ENCODE peak calls at places on chromosomes 4 and X, in four cellular contexts. P, W, R and V are unnamed samples.

GRCh38 chr4:76504613-76505465 is 69.8 kb downstream of the SHROOM3 start:
- DNase-seq in R (peak), W (peak), P (no peak), V (peak)

GRCh38 chrX:39840141-39841126 is 257.3 kb downstream of the BCOR start:
- DNase-seq in W (no peak), P (no peak), R (no peak), V (no peak)

GRCh38 chrX:10011991-10012390 is 44.8 kb downstream of the CLDN34 start:
- DNase-seq in P (no peak), W (no peak), R (no peak), V (no peak)

GRCh38 chr4:54566608-54567007 is 91.1 kb upstream of the KIT start:
- DNase-seq in R (no peak), P (peak), W (no peak), V (no peak)

GRCh38 chrX:120244735-120245498 is 5.7 kb upstream of the ZBTB33 start:
- DNase-seq in R (peak), P (peak), W (peak), V (peak)

GRCh38 chrX:15399901-15400500 is 15.8 kb upstream of the VEGFD start:
- DNase-seq in R (peak), P (no peak), W (no peak), V (no peak)

GRCh38 chr4:81921757-81922159 is 450.1 kb upstream of the RASGEF1B start:
- DNase-seq in P (no peak), R (no peak), W (no peak), V (no peak)

GRCh38 chrX:104013158-104013557 is 350 bp downstream of the H2BW1 start:
- DNase-seq in W (no peak), R (no peak), P (no peak), V (no peak)

GRCh38 chr4:48180234-48180633 is 46.2 kb upstream of the TXK start:
- DNase-seq in P (no peak), R (no peak), W (no peak), V (no peak)

GRCh38 chr4:177171588-177171987 is 138.1 kb upstream of the NEIL3 start:
- DNase-seq in R (no peak), P (no peak), W (no peak), V (no peak)

GRCh38 chr4:182137343-182137742 is 105.9 kb upstream of the TENM3 start:
- DNase-seq in W (no peak), P (no peak), R (no peak), V (no peak)

GRCh38 chr4:154478547-154478946 is 13.1 kb downstream of the DCHS2 start:
- DNase-seq in P (no peak), W (no peak), R (no peak), V (no peak)

GRCh38 chr4:99885063-99885664 is 9.1 kb downstream of the LAMTOR3 start:
- DNase-seq in P (no peak), W (peak), R (peak), V (peak)

GRCh38 chr4:137851435-137851834 is 319.1 kb upstream of the PCDH18 start:
- DNase-seq in W (no peak), P (no peak), R (no peak), V (no peak)

GRCh38 chr4:40334591-40335507 is at the start of gene CHRNA9:
- DNase-seq in R (no peak), W (no peak), P (peak), V (no peak)

GRCh38 chr4:10040049-10040892 is 19.0 kb upstream of the SLC2A9 start:
- DNase-seq in P (no peak), W (no peak), R (no peak), V (no peak)

GRCh38 chr4:48944659-48945290 is 38.2 kb upstream of the OCIAD2 start:
- DNase-seq in P (peak), W (peak), R (peak), V (no peak)

GRCh38 chrX:119753639-119754257 is 4.6 kb upstream of the SOWAHD start:
- DNase-seq in W (peak), P (no peak), R (peak), V (peak)

GRCh38 chrX:38514014-38514854 is 47.1 kb upstream of the TSPAN7 start:
- DNase-seq in W (no peak), P (no peak), R (no peak), V (no peak)

GRCh38 chr4:6222761-6223292 is 22.5 kb upstream of the JAKMIP1 start:
- DNase-seq in R (no peak), P (peak), W (no peak), V (peak)

GRCh38 chr4:2295535-2296442 is 33.9 kb upstream of the MXD4 start:
- DNase-seq in W (no peak), R (no peak), P (peak), V (no peak)

GRCh38 chrX:112642349-112642748 is 37.4 kb downstream of the LHFPL1 start:
- DNase-seq in W (peak), P (peak), R (peak), V (peak)

DNA sequence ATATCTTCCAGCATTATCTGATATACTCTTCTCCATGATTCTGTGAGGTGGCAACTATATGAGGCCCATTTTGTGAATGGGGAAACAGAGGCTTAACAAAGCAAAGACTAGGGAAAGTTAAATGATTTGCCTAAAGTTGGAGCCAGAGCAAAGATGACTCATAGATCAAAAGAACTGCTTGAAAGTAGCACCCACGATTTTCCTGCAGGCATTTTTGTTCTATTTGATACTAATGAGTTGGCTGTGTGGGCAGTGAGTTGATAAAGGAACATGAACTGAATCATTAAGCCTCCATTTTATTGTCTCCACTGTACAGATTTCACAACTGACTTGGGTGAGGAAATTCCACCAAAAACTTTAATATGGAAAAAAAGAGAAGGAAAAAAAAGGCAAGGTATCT is 138.9 kb upstream of the IGFBP7 start:
- DNase-seq in P (no peak), W (no peak), R (no peak), V (no peak)
- TF ChIP-seq ZNF274 in P (no peak), W (no peak), R (no peak), V (no peak)

GRCh38 chrX:123087326-123087725 is 96.8 kb upstream of the GRIA3 start:
- DNase-seq in R (peak), W (no peak), P (no peak), V (no peak)
- TF ChIP-seq MAX in R (no peak), W (no peak), P (no peak), V (no peak)

GRCh38 chr4:71221510-71222466 is 117.0 kb upstream of the SLC4A4 start:
- DNase-seq in P (no peak), R (no peak), W (no peak), V (no peak)

GRCh38 chr4:71216316-71216959 is 122.4 kb upstream of the SLC4A4 start:
- DNase-seq in P (no peak), R (no peak), W (no peak), V (no peak)

GRCh38 chr4:71222661-71223060 is 116.2 kb upstream of the SLC4A4 start:
- DNase-seq in W (no peak), R (no peak), P (no peak), V (no peak)

GRCh38 chr4:71214578-71214977 is 124.2 kb upstream of the SLC4A4 start:
- DNase-seq in P (no peak), R (no peak), W (no peak), V (no peak)

DNA sequence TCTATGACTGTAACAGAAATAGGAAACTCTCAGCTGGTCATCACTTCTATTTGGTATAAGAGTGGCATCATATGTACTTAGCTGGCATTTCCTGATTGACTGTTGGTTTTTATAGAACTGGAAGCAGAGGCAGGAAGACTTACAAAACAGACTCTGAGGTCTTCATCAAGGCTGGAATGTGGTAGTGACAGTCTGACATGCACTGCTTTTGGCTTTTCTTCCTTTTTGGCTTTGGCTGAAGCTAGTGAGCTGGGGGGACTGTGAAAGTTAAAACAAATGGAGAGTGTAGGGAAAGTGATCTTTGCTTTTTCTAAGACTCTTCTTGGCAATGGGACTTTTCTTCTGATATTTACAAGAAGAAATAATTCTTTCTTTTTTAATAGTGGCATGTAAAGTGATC is 121.1 kb upstream of the SLC4A4 start:
- DNase-seq in W (no peak), R (no peak), P (no peak), V (no peak)
- TF ChIP-seq ZNF274 in W (no peak), R (no peak), P (no peak), V (no peak)

GRCh38 chr4:139686130-139686529 is 20.5 kb downstream of the MGST2 start:
- DNase-seq in W (no peak), P (no peak), R (no peak), V (no peak)

GRCh38 chr4:139682309-139683210 is 16.9 kb downstream of the MGST2 start:
- DNase-seq in P (no peak), W (peak), R (no peak), V (no peak)

GRCh38 chr4:139686988-139687387 is 21.4 kb downstream of the MGST2 start:
- DNase-seq in P (no peak), W (no peak), R (no peak), V (no peak)

GRCh38 chr4:139685180-139685579 is 19.6 kb downstream of the MGST2 start:
- DNase-seq in W (no peak), P (no peak), R (no peak), V (no peak)

DNA sequence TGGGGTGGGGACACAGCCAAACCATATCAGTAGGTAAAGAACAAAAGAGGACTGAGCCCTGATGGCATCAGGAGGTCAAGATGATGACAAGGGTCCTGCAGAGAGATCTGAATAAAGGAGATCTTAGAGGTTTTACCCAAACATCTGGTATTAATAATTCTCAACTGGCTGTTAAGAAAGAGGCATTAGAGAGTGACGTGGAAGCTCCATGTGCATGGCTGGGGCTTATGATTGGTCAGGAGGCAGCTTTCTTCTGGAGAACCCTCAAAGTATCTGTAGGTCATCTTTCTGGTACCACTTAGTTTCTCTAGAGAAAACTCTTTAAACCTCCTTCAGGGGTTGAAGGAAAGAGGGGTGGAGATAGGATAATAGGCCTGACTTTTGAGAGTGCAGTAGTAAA is 18.7 kb downstream of the MGST2 start:
- DNase-seq in W (no peak), P (no peak), R (no peak), V (no peak)
- TF ChIP-seq MAX in W (no peak), P (no peak), R (no peak), V (no peak)

GRCh38 chr4:7556558-7556957 is 121.8 kb upstream of the PSAPL1 start:
- DNase-seq in R (no peak), P (no peak), W (no peak), V (no peak)

GRCh38 chr4:7559316-7559715 is 124.6 kb upstream of the PSAPL1 start:
- DNase-seq in R (no peak), P (no peak), W (no peak), V (no peak)

GRCh38 chr4:7558436-7558835 is 123.7 kb upstream of the PSAPL1 start:
- DNase-seq in P (no peak), R (no peak), W (no peak), V (no peak)

GRCh38 chr4:7559741-7560376 is 125.1 kb upstream of the PSAPL1 start:
- DNase-seq in R (peak), P (no peak), W (no peak), V (no peak)

GRCh38 chr4:7557447-7557846 is 122.7 kb upstream of the PSAPL1 start:
- DNase-seq in P (no peak), R (peak), W (no peak), V (no peak)
- TF ChIP-seq ZNF274 in P (no peak), R (no peak), W (no peak), V (no peak)

GRCh38 chrX:41862562-41863184 is 60.7 kb downstream of the CASK start:
- DNase-seq in W (no peak), R (no peak), P (no peak), V (no peak)

GRCh38 chrX:41858161-41858775 is 65.1 kb downstream of the CASK start:
- DNase-seq in W (no peak), R (no peak), P (no peak), V (no peak)

GRCh38 chrX:41868392-41868977 is 54.9 kb downstream of the CASK start:
- DNase-seq in W (no peak), P (no peak), R (no peak), V (no peak)

GRCh38 chrX:41857670-41858069 is 65.7 kb downstream of the CASK start:
- DNase-seq in R (no peak), P (no peak), W (no peak), V (no peak)

DNA sequence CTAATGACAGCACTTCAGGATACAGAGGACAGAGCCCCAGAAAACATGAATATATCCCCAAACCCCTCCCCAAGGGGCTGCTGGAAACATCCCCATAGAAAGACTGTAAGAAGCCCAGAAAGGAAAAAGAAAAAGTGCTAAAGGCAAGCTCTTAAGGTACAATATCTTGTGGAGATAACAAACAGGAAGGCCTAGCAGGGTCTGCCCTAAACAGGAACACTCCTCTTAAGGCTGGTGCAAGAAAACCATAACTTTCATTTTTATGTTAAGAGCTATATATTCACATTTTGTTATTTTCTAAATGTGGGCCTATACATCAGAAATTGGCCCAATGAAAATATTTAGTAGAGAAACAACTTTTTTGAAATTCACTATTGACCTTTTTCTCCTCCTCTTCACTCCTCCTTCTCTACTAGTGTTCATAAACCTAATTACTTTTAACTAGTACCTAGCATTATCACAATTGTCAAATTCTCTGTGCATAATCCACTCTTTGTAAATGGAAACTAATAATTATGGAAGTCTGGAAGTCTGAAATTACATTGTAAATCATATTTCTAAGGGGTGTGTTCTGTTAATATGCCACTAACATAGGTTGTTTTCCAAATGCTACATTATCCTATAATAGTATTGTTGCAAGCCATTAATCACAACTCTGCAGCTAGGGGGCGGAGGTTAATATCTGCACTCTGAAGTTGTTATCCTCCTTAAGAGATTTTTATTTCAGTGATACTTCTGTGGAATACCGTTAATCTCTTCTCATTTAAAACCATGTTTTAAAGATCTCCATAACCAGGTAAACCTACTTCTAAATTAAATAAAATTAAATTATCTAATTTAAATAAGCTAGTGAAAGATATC is 59.8 kb downstream of the CASK start:
- DNase-seq in R (no peak), W (no peak), P (no peak), V (no peak)
- TF ChIP-seq MAX in R (no peak), W (no peak), P (no peak), V (no peak)

GRCh38 chr4:136750898-136751297 is 781.4 kb downstream of the PCDH18 start:
- DNase-seq in R (peak), P (no peak), W (no peak), V (no peak)
- TF ChIP-seq ZNF274 in R (no peak), P (no peak), W (no peak), V (no peak)

GRCh38 chr4:151169223-151169622 is 69.8 kb downstream of the RPS3A start:
- DNase-seq in R (no peak), P (no peak), W (no peak), V (no peak)
- TF ChIP-seq MAX in R (no peak), P (no peak), W (no peak), V (no peak)

GRCh38 chr4:163344147-163345050 is 707 bp downstream of the NPY5R start:
- DNase-seq in R (no peak), W (no peak), P (no peak), V (no peak)

DNA sequence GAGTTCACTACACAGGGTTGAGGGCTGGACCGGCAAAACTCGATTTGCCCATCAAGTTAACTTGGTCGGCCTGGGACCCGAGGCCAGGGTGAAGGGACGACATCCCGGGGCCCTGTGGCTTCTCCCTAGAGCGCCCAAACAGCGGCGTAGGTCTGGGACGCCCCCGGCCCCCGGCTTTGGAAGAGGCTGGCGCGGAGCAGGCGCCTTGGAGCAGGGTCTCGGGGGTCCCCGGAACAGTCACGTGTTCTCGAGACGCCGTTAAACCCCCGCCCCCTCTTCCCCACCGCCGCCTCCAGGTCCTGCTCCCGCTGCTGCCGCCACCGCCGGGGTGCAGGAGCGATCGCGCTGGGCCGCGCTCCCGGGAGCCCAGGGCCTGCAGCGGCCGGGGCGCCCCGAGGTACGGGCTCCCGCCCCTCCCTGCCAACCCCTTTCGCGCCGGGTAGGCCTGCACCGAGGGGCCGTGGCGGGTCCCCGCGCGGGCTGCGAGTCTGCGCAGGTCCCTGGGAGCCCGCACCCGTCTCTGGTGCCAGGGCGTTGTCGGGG is at the start of gene NPY5R:
- DNase-seq in R (no peak), P (peak), W (no peak), V (no peak)
- TF ChIP-seq ZNF274 in R (no peak), P (no peak), W (no peak), V (no peak)

GRCh38 chr4:165415910-165416309 is 37.1 kb downstream of the CPE start:
- DNase-seq in R (no peak), W (no peak), P (no peak), V (no peak)
- TF ChIP-seq MAX in R (no peak), W (no peak), P (no peak), V (no peak)